ENCODE peak calls at places on chromosomes 16 and 17, in five cellular contexts. M is fibroblast of the aortic adventitia; Y is naive thymus-derived CD4-positive, alpha-beta T cell; P is amygdala; G is hepatocyte. F is an unnamed sample.

GRCh38 chr16:87407511-87408112 is 15.5 kb downstream of the MAP1LC3B start:
- DNase-seq in M (no peak), Y (no peak), P (no peak), G (no peak), F (peak)

GRCh38 chr17:49741009-49741691 is 22.8 kb downstream of the FAM117A start:
- DNase-seq in M (peak), Y (no peak), P (no peak), G (no peak), F (no peak)

GRCh38 chr17:17221329-17221728 is 15.2 kb upstream of the PLD6 start:
- DNase-seq in M (no peak), Y (no peak), P (no peak), G (no peak), F (no peak)

GRCh38 chr16:66605177-66605999 is 884 bp downstream of the CMTM3 start:
- DNase-seq in M (peak), Y (peak), P (no peak), G (peak), F (no peak)

GRCh38 chr16:57092786-57093301 is 461 bp downstream of the CPNE2 start:
- DNase-seq in M (no peak), Y (peak), P (no peak), G (peak), F (no peak)

GRCh38 chr17:72208832-72209231 is 88.0 kb downstream of the SOX9 start:
- DNase-seq in M (no peak), Y (no peak), P (no peak), G (no peak), F (no peak)

GRCh38 chr17:55117063-55117611 is 147.6 kb upstream of the HLF start:
- DNase-seq in M (no peak), Y (no peak), P (no peak), G (no peak), F (no peak)

GRCh38 chr16:66474750-66475199 is 47.7 kb downstream of the BEAN1 start:
- DNase-seq in M (no peak), Y (peak), P (no peak), G (no peak), F (no peak)

GRCh38 chr17:28688481-28688880 is 23.2 kb downstream of the PROCA1 start:
- DNase-seq in M (no peak), Y (no peak), P (no peak), G (no peak), F (no peak)

GRCh38 chr17:79840204-79840988 is 1.2 kb upstream of the CBX4 start:
- DNase-seq in M (peak), Y (no peak), P (no peak), G (peak), F (no peak)

GRCh38 chr17:34301986-34302385 is 16.4 kb downstream of the CCL11 start:
- DNase-seq in M (peak), Y (no peak), P (no peak), G (no peak), F (no peak)

GRCh38 chr17:67601897-67602296 is 115.8 kb upstream of the NOL11 start:
- DNase-seq in M (no peak), Y (no peak), P (no peak), G (no peak), F (no peak)